ENCODE peak calls at places on chromosomes 3 and 15, in four cellular contexts. O is AG04449, Q is prostate gland, T is tibial artery. P is an unnamed sample.

GRCh38 chr15:27514526-27514925 is 543.5 kb downstream of the GABRG3 start:
- DNase-seq in O (no peak), Q (no peak), T (no peak), P (no peak)

GRCh38 chr15:72062319-72062718 is 55.6 kb downstream of the MYO9A start:
- DNase-seq in O (no peak), Q (no peak), T (no peak), P (no peak)

GRCh38 chr3:14633819-14634424 is 17.6 kb upstream of the CCDC174 start:
- DNase-seq in O (no peak), Q (no peak), T (no peak), P (no peak)

GRCh38 chr15:62365795-62366442 is 200.8 kb upstream of the C2CD4B start:
- DNase-seq in O (no peak), Q (no peak), T (no peak), P (no peak)

GRCh38 chr15:67501836-67502461 is 19.0 kb upstream of the C15orf61 start:
- DNase-seq in O (no peak), Q (no peak), T (no peak), P (no peak)

GRCh38 chr3:71930056-71930991 is 145.4 kb upstream of the PROK2 start:
- DNase-seq in O (peak), Q (no peak), T (no peak), P (peak)

GRCh38 chr3:85360742-85361387 is 402.1 kb downstream of the CADM2 start:
- DNase-seq in O (no peak), Q (no peak), T (no peak), P (no peak)

GRCh38 chr3:71258116-71258515 is 325.4 kb downstream of the FOXP1 start:
- DNase-seq in O (no peak), Q (no peak), T (no peak), P (peak)

GRCh38 chr3:58531956-58532355 is 5.0 kb downstream of the ACOX2 start:
- DNase-seq in O (no peak), Q (no peak), T (no peak), P (no peak)

GRCh38 chr15:90585863-90586262 is 56.1 kb downstream of the CRTC3 start:
- DNase-seq in O (peak), Q (no peak), T (no peak), P (peak)

GRCh38 chr3:72891053-72891855 is 3.4 kb downstream of the GXYLT2 start:
- DNase-seq in O (peak), Q (no peak), T (no peak), P (peak)

GRCh38 chr15:43749690-43750345 is 3.6 kb downstream of the PDIA3 start:
- DNase-seq in O (no peak), Q (no peak), T (no peak), P (no peak)

GRCh38 chr15:90231028-90232017 is 2.4 kb downstream of the CIB1 start:
- DNase-seq in O (no peak), Q (peak), T (no peak), P (no peak)

GRCh38 chr3:160719710-160720109 is 36.3 kb upstream of the PPM1L start:
- DNase-seq in O (no peak), Q (no peak), T (no peak), P (no peak)

GRCh38 chr3:39990532-39990931 is 181.1 kb downstream of the MYRIP start:
- DNase-seq in O (no peak), Q (peak), T (no peak), P (no peak)

GRCh38 chr3:77535116-77535515 is 495.2 kb downstream of the ROBO2 start:
- DNase-seq in O (no peak), Q (no peak), T (no peak), P (no peak)

GRCh38 chr3:43345877-43346276 is 59.5 kb downstream of the SNRK start:
- DNase-seq in O (peak), Q (no peak), T (no peak), P (no peak)

GRCh38 chr15:62847900-62848489 is 194.6 kb upstream of the TPM1 start:
- DNase-seq in O (no peak), Q (no peak), T (no peak), P (no peak)

GRCh38 chr3:40073310-40074007 is 236.0 kb upstream of the EIF1B start:
- DNase-seq in O (no peak), Q (no peak), T (no peak), P (no peak)

GRCh38 chr3:141050913-141051632 is at the start of gene SPSB4:
- DNase-seq in O (no peak), Q (no peak), T (no peak), P (peak)

GRCh38 chr15:59349715-59350420 is 22.8 kb downstream of the MYO1E start:
- DNase-seq in O (peak), Q (no peak), T (no peak), P (peak)

GRCh38 chr3:13647314-13648059 is 98.6 kb downstream of the FBLN2 start:
- DNase-seq in O (no peak), Q (no peak), T (no peak), P (no peak)

GRCh38 chr3:43872901-43873300 is 182.2 kb downstream of the ABHD5 start:
- DNase-seq in O (no peak), Q (no peak), T (no peak), P (no peak)

GRCh38 chr3:193871093-193871485 is 264.9 kb upstream of the HES1 start:
- DNase-seq in O (no peak), Q (no peak), T (no peak), P (no peak)

GRCh38 chr3:45437388-45437787 is 49.0 kb downstream of the LARS2 start:
- DNase-seq in O (no peak), Q (no peak), T (no peak), P (no peak)

GRCh38 chr3:14725015-14725431 is 50.1 kb downstream of the C3orf20 start:
- DNase-seq in O (peak), Q (no peak), T (no peak), P (peak)

GRCh38 chr3:34998905-34999304 is 640.4 kb upstream of the ARPP21 start:
- DNase-seq in O (no peak), Q (no peak), T (no peak), P (no peak)

GRCh38 chr3:119279101-119279554 is 15.1 kb upstream of the ARHGAP31 start:
- DNase-seq in O (no peak), Q (peak), T (peak), P (no peak)

GRCh38 chr15:66484539-66485112 is 12.9 kb downstream of the SNAPC5 start:
- DNase-seq in O (no peak), Q (no peak), T (no peak), P (no peak)

GRCh38 chr3:110965976-110966375 is 105.6 kb upstream of the NECTIN3 start:
- DNase-seq in O (no peak), Q (no peak), T (no peak), P (no peak)

GRCh38 chr3:115804722-115805121 is 181.4 kb downstream of the GAP43 start:
- DNase-seq in O (peak), Q (no peak), T (no peak), P (peak)

GRCh38 chr3:73010158-73010557 is 13.5 kb downstream of the PPP4R2 start:
- DNase-seq in O (no peak), Q (no peak), T (no peak), P (no peak)

GRCh38 chr3:5376761-5377160 is 189.3 kb downstream of the EDEM1 start:
- DNase-seq in O (no peak), Q (peak), T (no peak), P (no peak)

GRCh38 chr15:53072077-53072476 is 281.9 kb upstream of the ONECUT1 start:
- DNase-seq in O (no peak), Q (no peak), T (no peak), P (peak)

GRCh38 chr3:188832961-188833615 is 338.7 kb upstream of the TPRG1 start:
- DNase-seq in O (no peak), Q (peak), T (no peak), P (no peak)

GRCh38 chr3:128190501-128190900 is 37.2 kb downstream of the EEFSEC start:
- DNase-seq in O (no peak), Q (no peak), T (no peak), P (no peak)

GRCh38 chr3:30511524-30512278 is 94.7 kb upstream of the TGFBR2 start:
- DNase-seq in O (peak), Q (no peak), T (no peak), P (peak)

DNA sequence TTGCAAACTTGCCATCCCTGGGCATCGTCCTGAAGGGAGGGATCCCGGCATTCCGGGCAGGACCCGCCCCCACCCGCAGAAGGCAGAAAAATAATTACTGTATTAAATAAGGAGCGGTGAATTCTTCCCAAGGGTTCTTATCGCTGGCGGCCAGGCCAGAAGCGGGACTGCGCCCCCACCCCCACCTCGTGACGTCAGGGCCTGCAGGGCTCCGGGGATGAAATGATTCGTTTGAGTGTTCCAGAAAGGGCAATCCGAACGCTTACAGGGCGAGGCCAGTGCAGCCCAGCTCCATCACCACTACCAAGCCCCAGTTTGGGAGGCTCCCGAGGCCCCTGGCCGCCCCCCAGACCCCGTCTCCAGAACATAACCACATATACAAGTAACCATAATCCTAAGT is 8.6 kb downstream of the SOX2 start:
- DNase-seq in O (no peak), Q (no peak), T (no peak), P (no peak)
- H3K4me3 ChIP-seq in O (no peak), Q (no peak), T (no peak), P (no peak)

DNA sequence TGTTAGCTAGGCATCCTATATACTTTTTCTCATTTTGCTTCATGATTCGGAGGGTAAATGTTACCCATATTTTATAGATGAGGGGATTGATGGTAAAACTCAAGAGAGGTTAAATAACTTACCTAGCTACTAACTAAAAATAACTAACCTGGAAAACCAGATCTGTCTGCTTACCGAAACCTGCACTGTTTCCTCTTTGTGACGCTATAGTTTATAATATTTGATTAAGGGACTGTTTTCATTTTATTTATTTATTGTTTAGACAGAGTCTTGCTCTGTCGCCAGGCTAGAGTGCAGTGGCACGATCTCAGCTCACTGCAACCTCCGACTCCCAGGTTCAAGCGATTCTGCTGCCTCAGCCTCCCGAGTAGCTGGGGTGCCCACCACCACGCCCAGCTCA is 55.9 kb downstream of the MAP6D1 start:
- DNase-seq in O (no peak), Q (peak), T (no peak), P (no peak)
- H3K4me3 ChIP-seq in O (no peak), Q (no peak), T (no peak), P (no peak)

GRCh38 chr3:142987707-142988106 is 13.7 kb upstream of the U2SURP start:
- DNase-seq in O (peak), Q (no peak), T (no peak), P (peak)
- H3K4me3 ChIP-seq in O (no peak), Q (no peak), T (no peak), P (no peak)

GRCh38 chr15:29978411-29979382 is 104.1 kb upstream of the GOLGA8J start:
- DNase-seq in O (no peak), Q (no peak), T (no peak), P (no peak)
- H3K4me3 ChIP-seq in O (no peak), Q (no peak), T (no peak), P (no peak)

DNA sequence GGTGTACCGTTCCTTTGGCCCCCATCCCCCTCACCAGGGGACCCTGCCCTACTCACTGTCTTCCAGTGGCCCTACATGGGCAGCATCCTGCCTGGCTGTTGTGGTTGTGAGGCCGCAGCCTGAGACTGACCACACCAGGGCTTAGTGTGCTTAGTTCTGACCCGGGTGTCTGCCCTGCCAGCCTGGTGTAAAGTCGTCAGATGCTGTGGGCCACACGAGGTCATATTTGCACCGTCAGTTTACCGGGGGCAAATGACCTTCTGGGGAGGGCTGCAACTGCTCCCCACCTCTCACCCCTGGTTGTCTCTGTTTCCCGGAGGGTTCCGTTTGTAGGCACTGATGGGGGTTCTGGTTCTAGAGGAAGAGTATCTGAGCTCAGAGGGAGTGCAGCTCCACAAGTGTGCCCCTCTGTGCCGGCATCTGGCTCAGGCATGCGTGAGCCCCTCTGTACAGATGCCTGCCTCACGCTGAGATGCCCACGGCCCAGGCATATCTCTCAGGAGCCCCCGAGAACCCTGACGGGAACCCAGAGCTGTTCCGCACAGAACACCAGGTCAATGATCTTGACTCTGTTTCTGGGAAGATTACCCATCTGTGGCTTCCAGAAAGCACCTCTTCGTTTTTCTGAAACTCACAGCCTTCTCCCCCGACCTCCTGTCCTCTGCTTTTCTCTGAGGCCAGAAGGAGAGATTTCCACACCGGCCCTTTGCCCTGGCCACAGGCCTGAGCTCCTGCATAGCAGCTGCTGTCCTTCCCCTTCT is 19.2 kb downstream of the KLF13 start:
- DNase-seq in O (no peak), Q (no peak), T (no peak), P (no peak)
- H3K4me3 ChIP-seq in O (no peak), Q (no peak), T (no peak), P (no peak)

GRCh38 chr3:134798681-134799311 is 3.7 kb downstream of the EPHB1 start:
- DNase-seq in O (no peak), Q (no peak), T (no peak), P (no peak)

GRCh38 chr3:134797816-134798451 is 2.9 kb downstream of the EPHB1 start:
- DNase-seq in O (no peak), Q (no peak), T (no peak), P (no peak)

GRCh38 chr3:134796313-134797079 is 1.4 kb downstream of the EPHB1 start:
- DNase-seq in O (no peak), Q (no peak), T (no peak), P (no peak)

GRCh38 chr3:134795776-134796312 is 784 bp downstream of the EPHB1 start:
- DNase-seq in O (no peak), Q (no peak), T (no peak), P (no peak)

GRCh38 chr3:134797080-134797801 is 2.2 kb downstream of the EPHB1 start:
- DNase-seq in O (no peak), Q (no peak), T (no peak), P (no peak)
- H3K4me3 ChIP-seq in O (peak), Q (peak), T (peak), P (peak)